ENCODE peak calls at places on chromosomes 6 and 20, in seven cellular contexts. P is HTR-8/SVneo; Q is nucleus accumbens; S is HCT116; X is NCI-H460; E is stimulated activated CD4-positive, alpha-beta T cell treated with anti-CD3 and anti-CD28 coated beads, Interleukin-1b, Interleukin-23, amount 100 ng/mL, for 4 hours; U is activated CD4-positive, CD25-positive, alpha-beta regulatory T cell. M is an unnamed sample.

GRCh38 chr6:139778688-139779087 is 404.2 kb upstream of the CITED2 start:
- DNase-seq in P (peak), X (no peak), S (no peak), U (no peak), Q (no peak), E (no peak), M (peak)

GRCh38 chr6:43916924-43917877 is 147.2 kb downstream of the VEGFA start:
- DNase-seq in U (no peak), Q (no peak), S (no peak), E (no peak), X (no peak), P (no peak), M (no peak)

GRCh38 chr20:37729909-37730308 is 36.1 kb downstream of the CTNNBL1 start:
- DNase-seq in U (no peak), S (no peak), P (no peak), E (no peak), X (no peak), Q (no peak), M (no peak)

GRCh38 chr6:3997144-3997770 is 81.7 kb downstream of the FAM217A start:
- DNase-seq in S (no peak), U (no peak), Q (no peak), E (no peak), X (no peak), P (no peak), M (no peak)

GRCh38 chr6:1636971-1637871 is 27.5 kb downstream of the FOXC1 start:
- DNase-seq in S (no peak), P (no peak), Q (no peak), X (no peak), E (no peak), U (no peak), M (no peak)

GRCh38 chr6:84768442-84769174 is 4.2 kb upstream of the TBX18 start:
- DNase-seq in P (no peak), Q (no peak), E (no peak), U (no peak), S (no peak), X (no peak), M (peak)

GRCh38 chr6:158649289-158650143 is at the start of gene SYTL3:
- DNase-seq in P (no peak), X (no peak), E (peak), Q (no peak), S (no peak), U (no peak), M (no peak)

GRCh38 chr6:115544765-115545409 is 515.8 kb downstream of the FRK start:
- DNase-seq in X (no peak), E (no peak), Q (no peak), P (no peak), S (no peak), U (no peak), M (no peak)

GRCh38 chr6:110958332-110959192 is at the start of gene GTF3C6:
- DNase-seq in P (peak), Q (peak), S (peak), E (peak), X (peak), U (peak), M (peak)

GRCh38 chr20:25541676-25542075 is 43.7 kb downstream of the NINL start:
- DNase-seq in P (no peak), E (no peak), X (no peak), Q (no peak), S (no peak), U (no peak), M (no peak)

GRCh38 chr6:163490826-163491577 is 76.5 kb downstream of the QKI start:
- DNase-seq in Q (no peak), E (no peak), S (no peak), X (peak), U (no peak), P (no peak), M (no peak)

GRCh38 chr6:112938656-112939055 is 591.5 kb downstream of the RFPL4B start:
- DNase-seq in E (no peak), X (no peak), P (no peak), U (no peak), Q (no peak), S (no peak), M (no peak)

GRCh38 chr6:130152908-130153510 is 69.7 kb downstream of the SAMD3 start:
- DNase-seq in S (no peak), U (no peak), E (no peak), P (no peak), X (no peak), Q (no peak), M (no peak)

GRCh38 chr6:37368961-37369320 is 15.2 kb downstream of the RNF8 start:
- DNase-seq in P (no peak), X (no peak), U (no peak), Q (no peak), S (no peak), E (no peak), M (no peak)

GRCh38 chr6:150157076-150157475 is 14.2 kb downstream of the PPP1R14C start:
- DNase-seq in S (no peak), P (no peak), Q (no peak), X (no peak), E (no peak), U (no peak), M (no peak)

GRCh38 chr20:47125553-47126373 is 230.7 kb downstream of the ZMYND8 start:
- DNase-seq in X (no peak), P (no peak), E (no peak), S (no peak), U (no peak), Q (no peak), M (peak)

GRCh38 chr6:22476811-22477210 is 92.6 kb upstream of the HDGFL1 start:
- DNase-seq in S (no peak), X (no peak), E (no peak), P (no peak), Q (no peak), U (no peak), M (no peak)

GRCh38 chr6:147868493-147869222 is 360.2 kb downstream of the SAMD5 start:
- DNase-seq in U (no peak), E (no peak), P (no peak), S (no peak), X (no peak), Q (no peak), M (no peak)

GRCh38 chr20:45432294-45432693 is 16.4 kb downstream of the PIGT start:
- DNase-seq in E (no peak), S (no peak), X (no peak), P (no peak), U (no peak), Q (no peak), M (no peak)

GRCh38 chr6:126086560-126086959 is 100.2 kb downstream of the TRMT11 start:
- DNase-seq in E (no peak), X (no peak), Q (no peak), U (no peak), S (no peak), P (no peak), M (no peak)

GRCh38 chr6:155187994-155188706 is 75.7 kb upstream of the CLDN20 start:
- DNase-seq in X (no peak), Q (no peak), S (no peak), U (no peak), E (no peak), P (no peak), M (no peak)

GRCh38 chr6:4511626-4512010 is 264.6 kb upstream of the CDYL start:
- DNase-seq in E (no peak), S (no peak), P (no peak), U (no peak), X (no peak), Q (no peak), M (no peak)

M was measured in cardiac muscle cell.